ENCODE peak calls at places on chromosomes 12 and 14, in seven cellular contexts. I is foreskin keratinocyte; W is ascending aorta; J is stomach; T is uterus; D is CD4-positive, alpha-beta T cell; O is DND-41. K is an unnamed sample.
A peak's percentile ranks its signal among the peaks of the same experiment; 100 is the strongest.

GRCh38 chr14:92154283-92154942 is 32.6 kb downstream of the CPSF2 start:
- DNase-seq in D (no peak), J (no peak), W (no peak), O (no peak), I (no peak), T (no peak), K (no peak)

GRCh38 chr14:34003691-34004090 is 52.8 kb upstream of the EGLN3 start:
- DNase-seq in O (no peak), T (peak; percentile 29), D (no peak), J (no peak), W (no peak), I (peak; percentile 23), K (no peak)

GRCh38 chr12:57429473-57430116 is 1.2 kb downstream of the R3HDM2 start:
- DNase-seq in J (no peak), W (no peak), O (no peak), D (no peak), I (peak; percentile 39), T (no peak), K (no peak)

GRCh38 chr12:121144416-121144914 is 11.8 kb downstream of the P2RX7 start:
- DNase-seq in O (no peak), T (no peak), D (no peak), J (no peak), I (peak; percentile 57), W (no peak), K (no peak)

GRCh38 chr14:75522224-75522764 is at the start of gene BATF:
- DNase-seq in W (peak; percentile 16), D (peak; percentile 77), I (no peak), O (peak; percentile 69), T (no peak), J (peak; percentile 58), K (no peak)

GRCh38 chr12:81146228-81147225 is 68.6 kb downstream of the ACSS3 start:
- DNase-seq in O (no peak), J (no peak), W (no peak), I (no peak), D (no peak), T (no peak), K (no peak)

GRCh38 chr12:17079251-17079909 is 473.4 kb upstream of the LMO3 start:
- DNase-seq in T (no peak), W (no peak), J (no peak), O (no peak), D (no peak), I (no peak), K (no peak)

GRCh38 chr14:104935026-104935650 is 10.5 kb downstream of the PLD4 start:
- DNase-seq in W (no peak), I (peak; percentile 23), J (no peak), O (no peak), T (peak; percentile 10), D (no peak), K (no peak)

GRCh38 chr12:116490481-116490880 is 68.7 kb upstream of the MAP1LC3B2 start:
- DNase-seq in O (no peak), T (no peak), W (no peak), I (peak; percentile 39), J (no peak), D (no peak), K (no peak)

GRCh38 chr12:6226002-6226700 is 26.0 kb downstream of the CD9 start:
- DNase-seq in O (no peak), W (peak; percentile 70), D (no peak), I (peak; percentile 92), J (peak; percentile 79), T (peak; percentile 90), K (peak; percentile 36)

GRCh38 chr12:49698619-49699545 is 8.3 kb downstream of the FMNL3 start:
- DNase-seq in I (peak; percentile 46), W (peak; percentile 13), J (no peak), T (peak; percentile 22), O (peak; percentile 72), D (no peak), K (no peak)

GRCh38 chr14:50417853-50418252 is 21.2 kb upstream of the CDKL1 start:
- DNase-seq in J (no peak), T (no peak), W (no peak), O (no peak), D (no peak), I (no peak), K (no peak)

GRCh38 chr12:14400599-14400998 is 35.1 kb downstream of the ATF7IP start:
- DNase-seq in J (no peak), D (no peak), T (no peak), I (no peak), W (no peak), O (no peak), K (no peak)

GRCh38 chr12:96466939-96467751 is 22.2 kb upstream of the CFAP54 start:
- DNase-seq in D (no peak), T (no peak), J (no peak), W (no peak), I (peak; percentile 94), O (no peak), K (no peak)

GRCh38 chr14:75249251-75249957 is 29.2 kb upstream of the FOS start:
- DNase-seq in T (no peak), D (peak; percentile 78), I (peak; percentile 44), J (peak; percentile 59), O (peak; percentile 90), W (no peak), K (no peak)

GRCh38 chr12:110936367-110937103 is 16.2 kb upstream of the MYL2 start:
- DNase-seq in J (no peak), I (no peak), D (no peak), O (no peak), T (no peak), W (no peak), K (no peak)

GRCh38 chr12:130192667-130193345 is 30.5 kb downstream of the FZD10 start:
- DNase-seq in D (no peak), O (no peak), I (no peak), J (peak; percentile 14), W (no peak), T (no peak), K (no peak)

GRCh38 chr12:27560126-27560525 is 36.1 kb downstream of the PPFIBP1 start:
- DNase-seq in W (no peak), D (no peak), T (no peak), J (no peak), O (no peak), I (no peak), K (no peak)

GRCh38 chr12:27566626-27567025 is 42.6 kb downstream of the PPFIBP1 start:
- DNase-seq in J (no peak), T (no peak), W (no peak), D (no peak), I (no peak), O (no peak), K (no peak)

GRCh38 chr12:27566159-27566558 is 42.2 kb downstream of the PPFIBP1 start:
- DNase-seq in I (no peak), W (no peak), T (no peak), D (no peak), J (no peak), O (no peak), K (no peak)

GRCh38 chr12:27561535-27562350 is 37.7 kb downstream of the PPFIBP1 start:
- DNase-seq in T (no peak), J (no peak), D (no peak), I (no peak), W (no peak), O (no peak), K (no peak)

DNA sequence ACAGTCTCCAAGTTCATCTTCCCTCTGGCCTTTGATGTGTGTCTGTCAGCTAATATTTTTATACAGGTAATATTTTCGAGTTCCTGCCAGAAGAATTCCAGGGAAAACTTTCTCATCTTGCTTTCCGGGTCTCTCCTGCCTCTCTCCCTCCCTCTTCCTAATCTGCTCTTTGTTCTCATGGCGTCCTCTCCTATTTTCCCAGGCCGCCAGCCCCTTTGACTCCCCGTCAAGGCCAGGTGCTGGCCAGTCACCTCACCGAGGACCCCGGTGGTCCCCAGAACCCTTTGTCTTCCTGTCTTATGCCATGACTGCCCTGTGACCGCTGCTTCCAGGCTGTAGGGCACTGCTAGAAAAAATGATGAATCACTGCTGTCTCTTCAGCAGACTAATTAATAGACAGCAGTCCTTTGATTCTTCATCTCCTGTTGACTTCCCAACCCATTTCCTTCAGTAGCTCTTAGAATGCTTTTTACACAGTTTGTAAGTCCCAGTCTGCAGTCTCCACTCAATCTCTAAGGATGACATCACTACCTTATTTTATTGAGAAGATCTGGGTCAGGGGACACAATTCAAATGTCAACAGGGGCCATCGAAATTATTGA is 40.7 kb downstream of the PPFIBP1 start:
- DNase-seq in I (no peak), T (no peak), J (no peak), O (no peak), D (no peak), W (no peak), K (no peak)
- H3K27ac ChIP-seq in I (peak overlapping the region; percentile 61), T (peak overlapping the region; percentile 42), J (no peak overlapping the region), O (no peak overlapping the region), D (no peak overlapping the region), W (no peak overlapping the region), K (no peak overlapping the region)

DNA sequence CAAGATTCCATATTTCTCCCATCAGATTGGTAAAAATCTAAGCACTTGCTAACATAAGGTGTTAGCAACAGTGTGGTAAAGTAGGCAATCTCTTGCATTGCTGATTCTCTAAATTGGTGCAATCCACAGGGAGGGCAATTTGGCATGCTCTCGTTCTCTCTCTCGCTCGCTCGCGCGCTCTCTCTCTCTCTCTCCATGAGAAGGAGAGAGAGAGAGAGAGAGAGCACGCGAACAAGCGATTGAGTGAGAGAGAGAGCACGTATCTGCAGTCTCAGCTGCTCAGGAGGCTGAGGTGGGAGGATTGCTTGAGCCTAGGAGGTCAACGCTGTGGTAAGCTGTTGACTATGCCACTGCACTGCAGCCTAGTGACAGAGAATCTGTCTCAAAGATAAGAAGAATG is 26.0 kb downstream of the PSEN1 start:
- DNase-seq in D (no peak), W (no peak), T (no peak), J (no peak), O (no peak), I (no peak), K (no peak)
- H3K27ac ChIP-seq in D (no peak overlapping the region), W (no peak overlapping the region), T (no peak overlapping the region), J (no peak overlapping the region), O (no peak overlapping the region), I (no peak overlapping the region), K (peak overlapping the region; percentile 71)

GRCh38 chr12:100758083-100758482 is 36.5 kb upstream of the ANO4 start:
- DNase-seq in O (no peak), I (no peak), T (no peak), D (no peak), J (no peak), W (no peak), K (no peak)

GRCh38 chr12:100753837-100754236 is 40.7 kb upstream of the ANO4 start:
- DNase-seq in W (no peak), J (no peak), O (no peak), I (peak; percentile 100), T (no peak), D (no peak), K (no peak)

GRCh38 chr12:100752841-100753240 is 41.7 kb upstream of the ANO4 start:
- DNase-seq in O (no peak), W (no peak), D (no peak), T (no peak), J (no peak), I (peak; percentile 88), K (no peak)

GRCh38 chr12:100755186-100755585 is 39.4 kb upstream of the ANO4 start:
- DNase-seq in I (peak; percentile 84), D (no peak), W (no peak), T (no peak), O (no peak), J (no peak), K (no peak)
- H3K27ac ChIP-seq in I (peak overlapping the region; percentile 98), D (no peak overlapping the region), W (no peak overlapping the region), T (no peak overlapping the region), O (no peak overlapping the region), J (no peak overlapping the region), K (no peak overlapping the region)

GRCh38 chr12:66648336-66648735 is 30.5 kb downstream of the GRIP1 start:
- DNase-seq in D (no peak), T (no peak), J (no peak), O (no peak), I (peak; percentile 48), W (no peak), K (no peak)

GRCh38 chr12:66644151-66644550 is 34.7 kb downstream of the GRIP1 start:
- DNase-seq in D (no peak), J (no peak), O (no peak), W (no peak), I (no peak), T (no peak), K (no peak)

GRCh38 chr12:66647034-66647691 is 31.7 kb downstream of the GRIP1 start:
- DNase-seq in D (no peak), O (no peak), J (no peak), I (peak; percentile 92), T (no peak), W (no peak), K (no peak)
- H3K27ac ChIP-seq in D (no peak overlapping the region), O (no peak overlapping the region), J (no peak overlapping the region), I (no peak overlapping the region), T (no peak overlapping the region), W (no peak overlapping the region), K (no peak overlapping the region)